ENCODE peak calls at places on chromosome 16, in seven cellular contexts. P is mesendoderm, R is IMR-90, K is H9, B is H1, D is trophoblast cell, Q is mesenchymal stem cell. X is an unnamed sample.

GRCh38 chr16:81885976-81886586 is 107.0 kb downstream of the PLCG2 start:
- DNase-seq in Q (peak), P (peak), D (peak), B (peak), K (peak), R (peak), X (peak)

GRCh38 chr16:49755291-49755611 is 100.7 kb downstream of the ZNF423 start:
- DNase-seq in B (no peak), P (peak), K (no peak), R (peak), Q (peak), D (peak), X (peak)

GRCh38 chr16:56931253-56931768 is 631 bp upstream of the HERPUD1 start:
- DNase-seq in P (peak), D (no peak), K (no peak), B (no peak), R (no peak), Q (no peak), X (no peak)

GRCh38 chr16:2003827-2004641 is 5.6 kb downstream of the ZNF598 start:
- DNase-seq in P (peak), D (peak), K (peak), Q (peak), R (peak), B (peak), X (peak)

GRCh38 chr16:60740033-60740696 is 1296.1 kb downstream of the CDH8 start:
- DNase-seq in B (no peak), P (no peak), D (no peak), K (no peak), R (no peak), Q (no peak), X (no peak)

GRCh38 chr16:89096768-89097527 is 3.3 kb downstream of the ACSF3 start:
- DNase-seq in D (no peak), R (peak), B (no peak), Q (no peak), K (no peak), P (no peak), X (no peak)

GRCh38 chr16:11586375-11586855 is 304 bp downstream of the LITAF start:
- DNase-seq in R (no peak), P (no peak), Q (no peak), K (no peak), B (no peak), D (no peak), X (no peak)

GRCh38 chr16:4344659-4345438 is 6.3 kb downstream of the PAM16 start:
- DNase-seq in B (no peak), Q (peak), K (no peak), D (peak), P (no peak), R (peak), X (no peak)

GRCh38 chr16:25210758-25211157 is 6.0 kb upstream of the AQP8 start:
- DNase-seq in R (peak), Q (peak), P (no peak), B (no peak), K (no peak), D (no peak), X (no peak)

GRCh38 chr16:57432989-57433388 is 14.2 kb downstream of the CIAPIN1 start:
- DNase-seq in R (no peak), D (no peak), B (no peak), K (no peak), P (no peak), Q (no peak), X (no peak)

GRCh38 chr16:82943371-82943770 is 316.6 kb downstream of the CDH13 start:
- DNase-seq in R (peak), Q (peak), K (no peak), P (peak), B (no peak), D (no peak), X (no peak)

GRCh38 chr16:87692176-87692575 is 73.6 kb downstream of the KLHDC4 start:
- DNase-seq in P (no peak), Q (no peak), D (no peak), R (no peak), K (no peak), B (no peak), X (no peak)

GRCh38 chr16:13935408-13935807 is 15.5 kb downstream of the ERCC4 start:
- DNase-seq in Q (no peak), D (no peak), R (no peak), B (no peak), P (peak), K (peak), X (peak)

GRCh38 chr16:10765772-10766171 is 22.1 kb downstream of the NUBP1 start:
- DNase-seq in Q (no peak), B (no peak), K (no peak), P (no peak), R (no peak), D (no peak), X (no peak)

GRCh38 chr16:48353565-48354163 is 31.5 kb downstream of the SIAH1 start:
- DNase-seq in D (peak), P (peak), R (peak), K (peak), Q (peak), B (peak), X (peak)

GRCh38 chr16:14486520-14487303 is 143.3 kb downstream of the PARN start:
- DNase-seq in K (peak), D (peak), R (peak), B (no peak), Q (peak), P (peak), X (no peak)

GRCh38 chr16:89049484-89050118 is 44.1 kb upstream of the ACSF3 start:
- DNase-seq in Q (no peak), D (no peak), R (no peak), K (no peak), P (no peak), B (no peak), X (no peak)

GRCh38 chr16:56288019-56288418 is 96.7 kb downstream of the GNAO1 start:
- DNase-seq in K (no peak), D (no peak), P (no peak), R (no peak), B (no peak), Q (no peak), X (no peak)

GRCh38 chr16:3175157-3176153 is 12.5 kb upstream of the OR1F1 start:
- DNase-seq in K (peak), R (peak), B (no peak), P (peak), D (peak), Q (peak), X (no peak)

GRCh38 chr16:67435758-67436164 is 4.8 kb downstream of the HSD11B2 start:
- DNase-seq in B (no peak), P (no peak), D (no peak), Q (no peak), K (no peak), R (no peak), X (no peak)
- H2BK5ac ChIP-seq in B (no peak), P (no peak), D (no peak), Q (no peak), K (no peak), R (no peak), X (no peak)

GRCh38 chr16:692356-693108 is 2.3 kb upstream of the WDR24 start:
- DNase-seq in P (no peak), B (no peak), R (no peak), K (no peak), Q (no peak), D (no peak), X (no peak)
- H3K23ac ChIP-seq in P (no peak), B (no peak), R (no peak), K (no peak), Q (no peak), D (no peak), X (no peak)

DNA sequence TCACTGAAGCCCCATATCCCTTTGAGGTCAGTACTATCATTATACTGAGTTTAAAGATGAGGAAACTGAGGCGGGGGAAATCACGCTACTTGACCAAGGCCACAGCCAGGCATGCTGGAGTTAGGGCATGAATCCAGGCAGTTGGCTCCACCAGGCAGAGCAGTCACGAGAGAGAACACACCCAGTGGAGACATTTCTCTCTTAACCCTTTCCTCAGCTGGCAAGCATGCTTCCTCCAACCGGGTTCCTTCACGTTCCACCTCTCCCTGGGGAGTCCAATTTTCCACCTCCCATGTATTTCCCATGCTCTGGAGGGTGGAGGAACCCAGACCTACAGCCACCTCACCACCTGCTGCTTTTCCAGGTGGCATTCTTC is 32.8 kb downstream of the VAC14 start:
- DNase-seq in B (no peak), R (no peak), P (no peak), Q (no peak), D (no peak), K (no peak), X (no peak)
- H2BK120ac ChIP-seq in B (no peak), R (peak), P (no peak), Q (peak), D (no peak), K (no peak), X (no peak)

GRCh38 chr16:27943766-27944165 is 119.7 kb downstream of the GSG1L start:
- DNase-seq in R (no peak), P (no peak), D (no peak), Q (no peak), B (no peak), K (no peak), X (no peak)
- H2BK5ac ChIP-seq in R (no peak), P (no peak), D (no peak), Q (no peak), B (no peak), K (no peak), X (no peak)

GRCh38 chr16:27600386-27600785 is 50.4 kb downstream of the KATNIP start:
- DNase-seq in P (peak), D (no peak), R (no peak), K (peak), Q (no peak), B (no peak), X (peak)

GRCh38 chr16:27598226-27598625 is 48.3 kb downstream of the KATNIP start:
- DNase-seq in K (no peak), R (no peak), Q (no peak), D (no peak), B (no peak), P (no peak), X (no peak)

GRCh38 chr16:27597361-27597760 is 47.4 kb downstream of the KATNIP start:
- DNase-seq in P (no peak), D (peak), Q (no peak), K (no peak), B (no peak), R (no peak), X (no peak)

GRCh38 chr16:27599606-27600005 is 49.7 kb downstream of the KATNIP start:
- DNase-seq in B (no peak), Q (no peak), P (no peak), D (no peak), R (no peak), K (no peak), X (no peak)

DNA sequence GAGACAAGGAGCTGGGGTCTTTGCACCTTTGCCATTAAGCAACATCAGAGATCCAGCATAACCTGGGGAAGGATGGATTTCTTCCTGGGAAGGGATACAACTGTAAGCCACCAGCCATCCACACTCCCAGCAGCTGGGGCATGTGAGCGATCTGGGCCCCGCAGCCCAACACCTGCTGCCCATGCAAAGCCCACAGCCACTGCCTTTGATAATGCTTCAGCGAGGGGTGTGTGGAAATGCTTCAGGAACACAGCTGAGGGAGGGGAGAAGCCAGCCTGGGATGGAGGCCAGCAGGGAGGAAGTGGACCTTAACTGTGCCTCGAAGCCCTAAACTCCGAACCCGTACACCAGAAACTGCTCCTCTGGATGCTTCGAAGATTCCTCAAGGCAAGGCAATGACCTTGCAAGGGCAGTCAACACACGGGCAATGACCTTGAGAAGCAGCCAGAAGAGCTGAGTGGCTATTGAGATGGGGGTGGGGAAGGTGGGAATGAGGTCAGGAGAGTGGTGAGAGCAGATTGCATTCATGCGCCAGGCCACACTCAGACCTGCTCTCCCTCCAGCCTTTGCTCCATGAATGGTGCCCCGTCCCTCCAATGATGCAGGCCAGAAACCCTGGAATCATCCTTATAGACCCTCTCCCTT is 49.1 kb downstream of the KATNIP start:
- DNase-seq in D (no peak), Q (no peak), K (no peak), B (no peak), P (no peak), R (no peak), X (no peak)
- H3K23ac ChIP-seq in D (no peak), Q (no peak), K (no peak), B (no peak), P (no peak), R (no peak), X (no peak)

X was measured in neuronal stem cell.